ENCODE peak calls at places on chromosomes 5 and 9, in eight cellular contexts. One of them, this sample, is unnamed.

GRCh38 chr5:158879993-158880392 is 219.7 kb downstream of the EBF1 start:
- DNase-seq in fibroblast of mammary gland: no peak
- DNase-seq in NB4: no peak
- DNase-seq in body of pancreas: no peak
- DNase-seq in uterus: no peak
- DNase-seq in dorsolateral prefrontal cortex: no peak
- DNase-seq in SK-N-SH: no peak
- DNase-seq in choroid plexus epithelial cell: no peak
- DNase-seq in this sample: no peak

GRCh38 chr5:88583471-88583870 is 299.5 kb downstream of the MEF2C start:
- DNase-seq in dorsolateral prefrontal cortex: no peak
- DNase-seq in SK-N-SH: no peak
- DNase-seq in NB4: no peak
- DNase-seq in choroid plexus epithelial cell: no peak
- DNase-seq in fibroblast of mammary gland: no peak
- DNase-seq in body of pancreas: no peak
- DNase-seq in uterus: no peak
- DNase-seq in this sample: no peak

GRCh38 chr9:75455444-75455921 is 367.2 kb downstream of the OSTF1 start:
- DNase-seq in SK-N-SH: no peak
- DNase-seq in dorsolateral prefrontal cortex: no peak
- DNase-seq in choroid plexus epithelial cell: peak; percentile 45
- DNase-seq in fibroblast of mammary gland: peak; percentile 50
- DNase-seq in body of pancreas: no peak
- DNase-seq in NB4: peak; percentile 1
- DNase-seq in uterus: peak; percentile 46
- DNase-seq in this sample: peak; percentile 69

GRCh38 chr5:139390639-139391569 is 1.2 kb upstream of the MZB1 start:
- DNase-seq in dorsolateral prefrontal cortex: no peak
- DNase-seq in SK-N-SH: no peak
- DNase-seq in choroid plexus epithelial cell: no peak
- DNase-seq in NB4: no peak
- DNase-seq in fibroblast of mammary gland: no peak
- DNase-seq in uterus: no peak
- DNase-seq in body of pancreas: no peak
- DNase-seq in this sample: no peak

GRCh38 chr5:19322716-19323485 is 665.1 kb downstream of the CDH18 start:
- DNase-seq in NB4: no peak
- DNase-seq in body of pancreas: no peak
- DNase-seq in SK-N-SH: no peak
- DNase-seq in uterus: no peak
- DNase-seq in dorsolateral prefrontal cortex: no peak
- DNase-seq in choroid plexus epithelial cell: peak; percentile 1
- DNase-seq in fibroblast of mammary gland: no peak
- DNase-seq in this sample: peak; percentile 88

GRCh38 chr5:68659876-68660275 is 433.9 kb upstream of the SLC30A5 start:
- DNase-seq in NB4: no peak
- DNase-seq in fibroblast of mammary gland: peak; percentile 10
- DNase-seq in body of pancreas: no peak
- DNase-seq in SK-N-SH: no peak
- DNase-seq in uterus: no peak
- DNase-seq in choroid plexus epithelial cell: no peak
- DNase-seq in dorsolateral prefrontal cortex: no peak
- DNase-seq in this sample: no peak

GRCh38 chr5:81776258-81776657 is 25.4 kb upstream of the SSBP2 start:
- DNase-seq in choroid plexus epithelial cell: no peak
- DNase-seq in dorsolateral prefrontal cortex: no peak
- DNase-seq in uterus: no peak
- DNase-seq in body of pancreas: no peak
- DNase-seq in SK-N-SH: no peak
- DNase-seq in fibroblast of mammary gland: no peak
- DNase-seq in NB4: no peak
- DNase-seq in this sample: no peak

GRCh38 chr9:134892221-134892620 is 11.6 kb downstream of the FCN2 start:
- DNase-seq in body of pancreas: no peak
- DNase-seq in NB4: no peak
- DNase-seq in fibroblast of mammary gland: no peak
- DNase-seq in uterus: peak; percentile 9
- DNase-seq in choroid plexus epithelial cell: no peak
- DNase-seq in SK-N-SH: no peak
- DNase-seq in dorsolateral prefrontal cortex: no peak
- DNase-seq in this sample: no peak

GRCh38 chr5:56200856-56201638 is 32.1 kb downstream of the ANKRD55 start:
- DNase-seq in choroid plexus epithelial cell: peak; percentile 87
- DNase-seq in dorsolateral prefrontal cortex: peak; percentile 56
- DNase-seq in SK-N-SH: peak; percentile 74
- DNase-seq in body of pancreas: peak; percentile 82
- DNase-seq in uterus: peak; percentile 42
- DNase-seq in NB4: peak; percentile 74
- DNase-seq in fibroblast of mammary gland: peak; percentile 79
- DNase-seq in this sample: peak; percentile 81

GRCh38 chr9:99373912-99374311 is 151.8 kb downstream of the SEC61B start:
- DNase-seq in choroid plexus epithelial cell: no peak
- DNase-seq in NB4: no peak
- DNase-seq in body of pancreas: no peak
- DNase-seq in dorsolateral prefrontal cortex: peak; percentile 59
- DNase-seq in SK-N-SH: no peak
- DNase-seq in fibroblast of mammary gland: no peak
- DNase-seq in uterus: no peak
- DNase-seq in this sample: no peak

GRCh38 chr9:137163101-137163661 is 6.7 kb downstream of the LRRC26 start:
- DNase-seq in NB4: no peak
- DNase-seq in dorsolateral prefrontal cortex: no peak
- DNase-seq in fibroblast of mammary gland: peak; percentile 12
- DNase-seq in uterus: no peak
- DNase-seq in SK-N-SH: no peak
- DNase-seq in choroid plexus epithelial cell: peak; percentile 26
- DNase-seq in body of pancreas: no peak
- DNase-seq in this sample: peak; percentile 36

GRCh38 chr5:107542831-107543231 is 127.9 kb downstream of the EFNA5 start:
- DNase-seq in fibroblast of mammary gland: peak; percentile 85
- DNase-seq in choroid plexus epithelial cell: peak; percentile 90
- DNase-seq in SK-N-SH: no peak
- DNase-seq in uterus: peak; percentile 66
- DNase-seq in body of pancreas: peak; percentile 84
- DNase-seq in NB4: no peak
- DNase-seq in dorsolateral prefrontal cortex: no peak
- DNase-seq in this sample: peak; percentile 98

GRCh38 chr9:104093162-104093561 is 947 bp upstream of the SMC2 start:
- DNase-seq in body of pancreas: no peak
- DNase-seq in SK-N-SH: peak; percentile 5
- DNase-seq in choroid plexus epithelial cell: peak; percentile 43
- DNase-seq in fibroblast of mammary gland: peak; percentile 30
- DNase-seq in dorsolateral prefrontal cortex: no peak
- DNase-seq in NB4: peak; percentile 23
- DNase-seq in uterus: no peak
- DNase-seq in this sample: peak; percentile 16

GRCh38 chr9:18451409-18451808 is 22.5 kb upstream of the ADAMTSL1 start:
- DNase-seq in choroid plexus epithelial cell: peak; percentile 33
- DNase-seq in dorsolateral prefrontal cortex: no peak
- DNase-seq in uterus: no peak
- DNase-seq in SK-N-SH: no peak
- DNase-seq in NB4: no peak
- DNase-seq in fibroblast of mammary gland: peak; percentile 71
- DNase-seq in body of pancreas: no peak
- DNase-seq in this sample: peak; percentile 27

GRCh38 chr9:7243838-7244237 is 486.1 kb downstream of the KDM4C start:
- DNase-seq in fibroblast of mammary gland: no peak
- DNase-seq in body of pancreas: no peak
- DNase-seq in choroid plexus epithelial cell: no peak
- DNase-seq in uterus: no peak
- DNase-seq in dorsolateral prefrontal cortex: no peak
- DNase-seq in NB4: no peak
- DNase-seq in SK-N-SH: no peak
- DNase-seq in this sample: no peak

GRCh38 chr5:157497875-157498611 is 38.0 kb downstream of the NIPAL4 start:
- DNase-seq in dorsolateral prefrontal cortex: no peak
- DNase-seq in choroid plexus epithelial cell: no peak
- DNase-seq in fibroblast of mammary gland: no peak
- DNase-seq in NB4: no peak
- DNase-seq in uterus: no peak
- DNase-seq in body of pancreas: no peak
- DNase-seq in SK-N-SH: peak; percentile 29
- DNase-seq in this sample: no peak

GRCh38 chr5:125154321-125154811 is 407.9 kb upstream of the ZNF608 start:
- DNase-seq in dorsolateral prefrontal cortex: no peak
- DNase-seq in fibroblast of mammary gland: peak; percentile 16
- DNase-seq in choroid plexus epithelial cell: no peak
- DNase-seq in body of pancreas: no peak
- DNase-seq in uterus: no peak
- DNase-seq in NB4: no peak
- DNase-seq in SK-N-SH: no peak
- DNase-seq in this sample: no peak

GRCh38 chr5:39427225-39427624 is 2.4 kb upstream of the DAB2 start:
- DNase-seq in uterus: no peak
- DNase-seq in dorsolateral prefrontal cortex: no peak
- DNase-seq in SK-N-SH: no peak
- DNase-seq in fibroblast of mammary gland: no peak
- DNase-seq in choroid plexus epithelial cell: peak; percentile 62
- DNase-seq in body of pancreas: no peak
- DNase-seq in NB4: no peak
- DNase-seq in this sample: no peak

GRCh38 chr9:105355810-105356209 is 92.0 kb upstream of the FSD1L start:
- DNase-seq in body of pancreas: no peak
- DNase-seq in fibroblast of mammary gland: peak; percentile 54
- DNase-seq in uterus: no peak
- DNase-seq in NB4: no peak
- DNase-seq in dorsolateral prefrontal cortex: no peak
- DNase-seq in SK-N-SH: no peak
- DNase-seq in choroid plexus epithelial cell: peak; percentile 36
- DNase-seq in this sample: no peak

GRCh38 chr5:16427572-16427971 is 38.0 kb downstream of the ZNF622 start:
- DNase-seq in body of pancreas: no peak
- DNase-seq in dorsolateral prefrontal cortex: peak; percentile 32
- DNase-seq in uterus: no peak
- DNase-seq in choroid plexus epithelial cell: no peak
- DNase-seq in fibroblast of mammary gland: no peak
- DNase-seq in SK-N-SH: no peak
- DNase-seq in NB4: no peak
- DNase-seq in this sample: no peak

GRCh38 chr9:72589684-72590555 is 68.5 kb downstream of the TMC1 start:
- DNase-seq in fibroblast of mammary gland: no peak
- DNase-seq in uterus: no peak
- DNase-seq in choroid plexus epithelial cell: peak; percentile 50
- DNase-seq in NB4: peak; percentile 54
- DNase-seq in body of pancreas: no peak
- DNase-seq in dorsolateral prefrontal cortex: no peak
- DNase-seq in SK-N-SH: no peak
- DNase-seq in this sample: no peak

GRCh38 chr5:75678155-75678554 is 39.1 kb downstream of the POC5 start:
- DNase-seq in choroid plexus epithelial cell: no peak
- DNase-seq in NB4: no peak
- DNase-seq in body of pancreas: no peak
- DNase-seq in uterus: no peak
- DNase-seq in dorsolateral prefrontal cortex: no peak
- DNase-seq in SK-N-SH: no peak
- DNase-seq in fibroblast of mammary gland: no peak
- DNase-seq in this sample: no peak

GRCh38 chr5:75089137-75089536 is 36.8 kb upstream of the GCNT4 start:
- DNase-seq in SK-N-SH: no peak
- DNase-seq in fibroblast of mammary gland: peak; percentile 3
- DNase-seq in uterus: no peak
- DNase-seq in dorsolateral prefrontal cortex: no peak
- DNase-seq in body of pancreas: no peak
- DNase-seq in NB4: no peak
- DNase-seq in choroid plexus epithelial cell: no peak
- DNase-seq in this sample: peak; percentile 16

GRCh38 chr5:137607771-137608170 is 108.6 kb upstream of the SPOCK1 start:
- DNase-seq in dorsolateral prefrontal cortex: no peak
- DNase-seq in choroid plexus epithelial cell: no peak
- DNase-seq in NB4: no peak
- DNase-seq in uterus: no peak
- DNase-seq in SK-N-SH: no peak
- DNase-seq in fibroblast of mammary gland: no peak
- DNase-seq in body of pancreas: no peak
- DNase-seq in this sample: no peak
- TF ChIP-seq CTCF in dorsolateral prefrontal cortex: no peak
- TF ChIP-seq CTCF in choroid plexus epithelial cell: no peak
- TF ChIP-seq CTCF in NB4: no peak
- TF ChIP-seq CTCF in uterus: no peak
- TF ChIP-seq CTCF in SK-N-SH: no peak
- TF ChIP-seq CTCF in fibroblast of mammary gland: no peak
- TF ChIP-seq CTCF in body of pancreas: no peak
- TF ChIP-seq CTCF in this sample: no peak

GRCh38 chr9:35478871-35479270 is 11.0 kb upstream of the RUSC2 start:
- DNase-seq in fibroblast of mammary gland: no peak
- DNase-seq in SK-N-SH: no peak
- DNase-seq in dorsolateral prefrontal cortex: no peak
- DNase-seq in choroid plexus epithelial cell: no peak
- DNase-seq in NB4: no peak
- DNase-seq in body of pancreas: no peak
- DNase-seq in uterus: no peak
- DNase-seq in this sample: no peak
- TF ChIP-seq CTCF in fibroblast of mammary gland: no peak
- TF ChIP-seq CTCF in SK-N-SH: no peak
- TF ChIP-seq CTCF in dorsolateral prefrontal cortex: no peak
- TF ChIP-seq CTCF in choroid plexus epithelial cell: no peak
- TF ChIP-seq CTCF in NB4: no peak
- TF ChIP-seq CTCF in body of pancreas: no peak
- TF ChIP-seq CTCF in uterus: no peak
- TF ChIP-seq CTCF in this sample: no peak

GRCh38 chr9:89317282-89317681 is 1.0 kb upstream of the SECISBP2 start:
- DNase-seq in choroid plexus epithelial cell: no peak
- DNase-seq in dorsolateral prefrontal cortex: no peak
- DNase-seq in NB4: peak; percentile 15
- DNase-seq in fibroblast of mammary gland: no peak
- DNase-seq in SK-N-SH: no peak
- DNase-seq in uterus: no peak
- DNase-seq in body of pancreas: no peak
- DNase-seq in this sample: peak; percentile 6

GRCh38 chr9:89318123-89319014 is at the start of gene SECISBP2:
- DNase-seq in fibroblast of mammary gland: peak; percentile 97
- DNase-seq in choroid plexus epithelial cell: peak; percentile 97
- DNase-seq in dorsolateral prefrontal cortex: peak; percentile 92
- DNase-seq in NB4: peak; percentile 97
- DNase-seq in body of pancreas: peak; percentile 94
- DNase-seq in uterus: peak; percentile 94
- DNase-seq in SK-N-SH: peak; percentile 94
- DNase-seq in this sample: peak; percentile 96

GRCh38 chr9:89315482-89315881 is 2.8 kb upstream of the SECISBP2 start:
- DNase-seq in NB4: no peak
- DNase-seq in body of pancreas: no peak
- DNase-seq in uterus: no peak
- DNase-seq in SK-N-SH: no peak
- DNase-seq in choroid plexus epithelial cell: no peak
- DNase-seq in fibroblast of mammary gland: no peak
- DNase-seq in dorsolateral prefrontal cortex: no peak
- DNase-seq in this sample: no peak

GRCh38 chr9:89323257-89323841 is 5.0 kb downstream of the SECISBP2 start:
- DNase-seq in NB4: no peak
- DNase-seq in choroid plexus epithelial cell: no peak
- DNase-seq in uterus: no peak
- DNase-seq in body of pancreas: no peak
- DNase-seq in fibroblast of mammary gland: peak; percentile 58
- DNase-seq in dorsolateral prefrontal cortex: no peak
- DNase-seq in SK-N-SH: peak; percentile 32
- DNase-seq in this sample: no peak

GRCh38 chr9:89319015-89319905 is 960 bp downstream of the SECISBP2 start:
- DNase-seq in choroid plexus epithelial cell: no peak
- DNase-seq in dorsolateral prefrontal cortex: no peak
- DNase-seq in uterus: no peak
- DNase-seq in SK-N-SH: peak; percentile 40
- DNase-seq in NB4: peak; percentile 42
- DNase-seq in body of pancreas: no peak
- DNase-seq in fibroblast of mammary gland: no peak
- DNase-seq in this sample: peak; percentile 9
- TF ChIP-seq CTCF in choroid plexus epithelial cell: no peak
- TF ChIP-seq CTCF in dorsolateral prefrontal cortex: no peak
- TF ChIP-seq CTCF in uterus: no peak
- TF ChIP-seq CTCF in SK-N-SH: no peak
- TF ChIP-seq CTCF in NB4: no peak
- TF ChIP-seq CTCF in body of pancreas: no peak
- TF ChIP-seq CTCF in fibroblast of mammary gland: no peak
- TF ChIP-seq CTCF in this sample: peak; percentile 57

GRCh38 chr5:142441638-142442037 is 116.8 kb upstream of the SPRY4 start:
- DNase-seq in NB4: no peak
- DNase-seq in uterus: peak; percentile 43
- DNase-seq in fibroblast of mammary gland: peak; percentile 68
- DNase-seq in body of pancreas: no peak
- DNase-seq in choroid plexus epithelial cell: peak; percentile 66
- DNase-seq in SK-N-SH: no peak
- DNase-seq in dorsolateral prefrontal cortex: no peak
- DNase-seq in this sample: no peak
- TF ChIP-seq CTCF in NB4: no peak
- TF ChIP-seq CTCF in uterus: no peak
- TF ChIP-seq CTCF in fibroblast of mammary gland: peak; percentile 7
- TF ChIP-seq CTCF in body of pancreas: no peak
- TF ChIP-seq CTCF in choroid plexus epithelial cell: peak; percentile 38
- TF ChIP-seq CTCF in SK-N-SH: no peak
- TF ChIP-seq CTCF in dorsolateral prefrontal cortex: no peak
- TF ChIP-seq CTCF in this sample: no peak

This sample was measured in MCF 10A.